ENCODE peak calls at places on chromosomes 1 and 21, in five cellular contexts. R, T, H, X and Q are unnamed samples.

GRCh38 chr1:103198996-103199395 is 90.7 kb upstream of the COL11A1 start:
- DNase-seq in R (no peak), T (no peak), H (no peak), X (no peak), Q (no peak)

GRCh38 chr1:107003972-107004371 is 52.5 kb upstream of the PRMT6 start:
- DNase-seq in R (no peak), T (peak), H (no peak), X (no peak), Q (no peak)

GRCh38 chr1:225710804-225711203 is 57.9 kb upstream of the ENAH start:
- DNase-seq in R (no peak), T (peak), H (no peak), X (no peak), Q (no peak)

GRCh38 chr1:171954386-171954785 is 113.1 kb downstream of the DNM3 start:
- DNase-seq in R (no peak), T (no peak), H (no peak), X (no peak), Q (peak)

GRCh38 chr1:67170751-67171573 is 4.7 kb downstream of the IL23R start:
- DNase-seq in R (no peak), T (no peak), H (no peak), X (no peak), Q (no peak)

GRCh38 chr1:111723091-111723806 is 15.9 kb downstream of the INKA2 start:
- DNase-seq in R (no peak), T (no peak), H (no peak), X (no peak), Q (no peak)

GRCh38 chr1:206489980-206490534 is 17.3 kb upstream of the RASSF5 start:
- DNase-seq in R (peak), T (peak), H (peak), X (peak), Q (peak)

GRCh38 chr1:8239039-8239305 is 78.9 kb upstream of the SLC45A1 start:
- DNase-seq in R (no peak), T (peak), H (no peak), X (no peak), Q (no peak)

GRCh38 chr21:27101533-27101932 is 134.6 kb upstream of the ADAMTS5 start:
- DNase-seq in R (no peak), T (no peak), H (no peak), X (no peak), Q (no peak)

GRCh38 chr21:27206368-27206982 is 239.6 kb upstream of the ADAMTS5 start:
- DNase-seq in R (no peak), T (no peak), H (no peak), X (no peak), Q (no peak)

GRCh38 chr1:209585672-209586071 is 2.2 kb downstream of the CAMK1G start:
- DNase-seq in R (peak), T (no peak), H (no peak), X (peak), Q (peak)

GRCh38 chr1:53344921-53345838 is 17.3 kb upstream of the LRP8 start:
- DNase-seq in R (peak), T (no peak), H (peak), X (no peak), Q (no peak)

GRCh38 chr21:45444385-45444784 is 39.4 kb downstream of the COL18A1 start:
- DNase-seq in R (peak), T (no peak), H (no peak), X (no peak), Q (no peak)

GRCh38 chr1:16153999-16154673 is 1.7 kb downstream of the EPHA2 start:
- DNase-seq in R (peak), T (no peak), H (no peak), X (no peak), Q (no peak)

GRCh38 chr1:115331531-115332331 is 6.3 kb downstream of the NGF start:
- DNase-seq in R (no peak), T (no peak), H (no peak), X (no peak), Q (no peak)

GRCh38 chr1:119714583-119714982 is 2.8 kb downstream of the PHGDH start:
- DNase-seq in R (peak), T (no peak), H (no peak), X (no peak), Q (no peak)

GRCh38 chr21:44013380-44014088 is 1.4 kb downstream of the TRAPPC10 start:
- DNase-seq in R (no peak), T (no peak), H (peak), X (no peak), Q (no peak)